ENCODE peak calls at places on chromosome 5, in eight cellular contexts. T is OCI-LY7; C is stromal cell of bone marrow; R is fibroblast of the aortic adventitia; W is LoVo; K is AG09309; I is 8988T; B is activated naive CD4-positive, alpha-beta T cell. F is an unnamed sample.

GRCh38 chr5:109256486-109256885 is 153.3 kb downstream of the PJA2 start:
- DNase-seq in T (no peak), C (no peak), R (no peak), W (no peak), K (no peak), I (no peak), B (no peak), F (no peak)

GRCh38 chr5:125310749-125311148 is 564.3 kb upstream of the ZNF608 start:
- DNase-seq in T (no peak), C (no peak), R (peak), W (no peak), K (no peak), I (no peak), B (no peak), F (no peak)

GRCh38 chr5:10485142-10485795 is 43.6 kb downstream of the ROPN1L start:
- DNase-seq in T (no peak), C (peak), R (peak), W (peak), K (no peak), I (no peak), B (no peak), F (no peak)

GRCh38 chr5:95662946-95663345 is 16.4 kb downstream of the RFESD start:
- DNase-seq in T (no peak), C (no peak), R (no peak), W (no peak), K (no peak), I (no peak), B (no peak), F (no peak)

GRCh38 chr5:125411163-125412050 is 665.0 kb upstream of the ZNF608 start:
- DNase-seq in T (peak), C (no peak), R (peak), W (no peak), K (no peak), I (no peak), B (no peak), F (no peak)

GRCh38 chr5:172699999-172700685 is 59.1 kb downstream of the NEURL1B start:
- DNase-seq in T (no peak), C (no peak), R (no peak), W (no peak), K (no peak), I (no peak), B (no peak), F (peak)

GRCh38 chr5:179260324-179261070 is 84.8 kb downstream of the ADAMTS2 start:
- DNase-seq in T (no peak), C (no peak), R (no peak), W (no peak), K (no peak), I (no peak), B (no peak), F (no peak)

GRCh38 chr5:93221-93980 is 1.4 kb downstream of the PLEKHG4B start:
- DNase-seq in T (no peak), C (no peak), R (no peak), W (no peak), K (no peak), I (no peak), B (no peak), F (no peak)

GRCh38 chr5:35136386-35136785 is 88.6 kb upstream of the AGXT2 start:
- DNase-seq in T (no peak), C (peak), R (peak), W (peak), K (peak), I (no peak), B (no peak), F (no peak)

GRCh38 chr5:144232285-144232684 is 61.6 kb downstream of the KCTD16 start:
- DNase-seq in T (no peak), C (no peak), R (no peak), W (no peak), K (no peak), I (no peak), B (no peak), F (no peak)

GRCh38 chr5:39209924-39210323 is 9.4 kb downstream of the FYB1 start:
- DNase-seq in T (no peak), C (no peak), R (no peak), W (no peak), K (no peak), I (no peak), B (peak), F (peak)

GRCh38 chr5:142204219-142204618 is 95.6 kb downstream of the NDFIP1 start:
- DNase-seq in T (no peak), C (no peak), R (no peak), W (no peak), K (no peak), I (no peak), B (no peak), F (no peak)

GRCh38 chr5:174371600-174372094 is 326.1 kb downstream of the NSG2 start:
- DNase-seq in T (no peak), C (no peak), R (peak), W (peak), K (no peak), I (no peak), B (no peak), F (no peak)

GRCh38 chr5:171830686-171831085 is 45.1 kb downstream of the SMIM23 start:
- DNase-seq in T (no peak), C (no peak), R (no peak), W (peak), K (no peak), I (no peak), B (no peak), F (no peak)

GRCh38 chr5:91126448-91126847 is 256.7 kb downstream of the ARRDC3 start:
- DNase-seq in T (no peak), C (peak), R (peak), W (no peak), K (peak), I (no peak), B (no peak), F (no peak)

GRCh38 chr5:172806897-172807672 is 27.0 kb upstream of the ERGIC1 start:
- DNase-seq in T (peak), C (peak), R (peak), W (peak), K (no peak), I (peak), B (peak), F (peak)

GRCh38 chr5:149212203-149212951 is 59.3 kb upstream of the AFAP1L1 start:
- DNase-seq in T (no peak), C (peak), R (peak), W (no peak), K (peak), I (no peak), B (no peak), F (no peak)

GRCh38 chr5:179128976-179129375 is 68.8 kb downstream of the ZNF354C start:
- DNase-seq in T (no peak), C (no peak), R (no peak), W (no peak), K (no peak), I (no peak), B (no peak), F (no peak)

GRCh38 chr5:922041-922744 is 29.5 kb downstream of the TRIP13 start:
- DNase-seq in T (no peak), C (no peak), R (no peak), W (no peak), K (no peak), I (no peak), B (no peak), F (no peak)

GRCh38 chr5:38780950-38781349 is 64.9 kb upstream of the OSMR start:
- DNase-seq in T (no peak), C (peak), R (peak), W (peak), K (no peak), I (no peak), B (no peak), F (no peak)

GRCh38 chr5:120609570-120609969 is 145.5 kb downstream of the PRR16 start:
- DNase-seq in T (no peak), C (peak), R (peak), W (no peak), K (no peak), I (no peak), B (no peak), F (no peak)

GRCh38 chr5:151577566-151577965 is 13.6 kb downstream of the FAT2 start:
- DNase-seq in T (no peak), C (no peak), R (no peak), W (no peak), K (no peak), I (no peak), B (no peak), F (no peak)

GRCh38 chr5:117800261-117800660 is 1188.1 kb downstream of the DTWD2 start:
- DNase-seq in T (no peak), C (no peak), R (no peak), W (no peak), K (no peak), I (no peak), B (no peak), F (no peak)

GRCh38 chr5:170162631-170163321 is 57.1 kb downstream of the FOXI1 start:
- DNase-seq in T (no peak), C (no peak), R (no peak), W (no peak), K (no peak), I (no peak), B (no peak), F (peak)

GRCh38 chr5:96433066-96433447 is at the start of gene PCSK1:
- DNase-seq in T (no peak), C (no peak), R (no peak), W (no peak), K (no peak), I (no peak), B (no peak), F (no peak)

GRCh38 chr5:162323471-162323870 is 255.9 kb downstream of the GABRG2 start:
- DNase-seq in T (no peak), C (no peak), R (no peak), W (no peak), K (no peak), I (no peak), B (no peak), F (no peak)

GRCh38 chr5:77844408-77845272 is 68.5 kb upstream of the TBCA start:
- DNase-seq in T (no peak), C (no peak), R (peak), W (no peak), K (no peak), I (no peak), B (no peak), F (no peak)

GRCh38 chr5:117657591-117657990 is 1083.0 kb upstream of the SEMA6A start:
- DNase-seq in T (no peak), C (no peak), R (peak), W (no peak), K (no peak), I (no peak), B (no peak), F (no peak)

GRCh38 chr5:38601133-38601842 is 44.8 kb upstream of the LIFR start:
- DNase-seq in T (no peak), C (peak), R (peak), W (no peak), K (no peak), I (no peak), B (no peak), F (no peak)

GRCh38 chr5:170275376-170275994 is 22.1 kb downstream of the LCP2 start:
- DNase-seq in T (no peak), C (no peak), R (no peak), W (no peak), K (no peak), I (no peak), B (no peak), F (no peak)

GRCh38 chr5:66830636-66831035 is 234.4 kb downstream of the MAST4 start:
- DNase-seq in T (peak), C (no peak), R (peak), W (no peak), K (no peak), I (no peak), B (no peak), F (no peak)

GRCh38 chr5:181156758-181157157 is 9.4 kb downstream of the OR2V2 start:
- DNase-seq in T (no peak), C (no peak), R (no peak), W (no peak), K (no peak), I (no peak), B (no peak), F (no peak)

GRCh38 chr5:34411470-34412346 is 244.4 kb upstream of the RAI14 start:
- DNase-seq in T (no peak), C (no peak), R (peak), W (no peak), K (no peak), I (no peak), B (no peak), F (no peak)

GRCh38 chr5:149869266-149869875 is 75.2 kb downstream of the PDE6A start:
- DNase-seq in T (no peak), C (no peak), R (no peak), W (no peak), K (no peak), I (no peak), B (no peak), F (no peak)

GRCh38 chr5:137176126-137176525 is 323.0 kb downstream of the SPOCK1 start:
- DNase-seq in T (no peak), C (no peak), R (no peak), W (no peak), K (no peak), I (no peak), B (no peak), F (no peak)

GRCh38 chr5:181246276-181247050 is 2.8 kb upstream of the RACK1 start:
- DNase-seq in T (peak), C (peak), R (peak), W (peak), K (peak), I (peak), B (no peak), F (peak)